ENCODE peak calls at places on chromosomes 5 and 9, in four cellular contexts. J is IMR-90, R is GM12878, C is K562. S is an unnamed sample.

GRCh38 chr9:109781541-109782197 is 1.7 kb downstream of the PALM2AKAP2 start:
- DNase-seq in R (no peak), C (no peak), J (peak; percentile 55), S (no peak)

GRCh38 chr5:153584561-153585359 is 94.3 kb downstream of the GRIA1 start:
- DNase-seq in J (peak; percentile 20), C (no peak), R (no peak), S (no peak)

GRCh38 chr5:143480001-143480400 is 76.5 kb upstream of the NR3C1 start:
- DNase-seq in R (no peak), J (no peak), C (no peak), S (no peak)

GRCh38 chr5:154165886-154166285 is 24.6 kb upstream of the GALNT10 start:
- DNase-seq in R (no peak), C (no peak), J (no peak), S (no peak)

GRCh38 chr5:31096238-31096865 is 97.1 kb upstream of the CDH6 start:
- DNase-seq in C (no peak), R (no peak), J (peak; percentile 91), S (no peak)

GRCh38 chr5:71456362-71456743 is 902 bp downstream of the BDP1 start:
- DNase-seq in R (no peak), J (no peak), C (no peak), S (no peak)

GRCh38 chr9:125544988-125545651 is 161.9 kb downstream of the MAPKAP1 start:
- DNase-seq in J (peak; percentile 89), R (no peak), C (no peak), S (peak; percentile 75)

GRCh38 chr5:132254321-132254977 is 3.0 kb upstream of the PDLIM4 start:
- DNase-seq in J (no peak), C (no peak), R (no peak), S (no peak)

GRCh38 chr5:172284275-172284971 is 859 bp upstream of the UBTD2 start:
- DNase-seq in J (no peak), C (peak; percentile 17), R (no peak), S (peak; percentile 25)

GRCh38 chr9:92948632-92949031 is 1.3 kb downstream of the FGD3 start:
- DNase-seq in C (no peak), R (no peak), J (no peak), S (no peak)

GRCh38 chr5:114391321-114391720 is 29.5 kb downstream of the KCNN2 start:
- DNase-seq in R (no peak), C (no peak), J (peak; percentile 76), S (peak; percentile 45)

GRCh38 chr5:112434650-112435049 is 15.6 kb upstream of the EPB41L4A start:
- DNase-seq in R (no peak), J (no peak), C (no peak), S (no peak)

GRCh38 chr9:12718482-12719026 is 25.4 kb downstream of the TYRP1 start:
- DNase-seq in R (no peak), J (peak; percentile 44), C (no peak), S (peak; percentile 7)

GRCh38 chr5:123449424-123449823 is 26.2 kb upstream of the CEP120 start:
- DNase-seq in J (no peak), R (no peak), C (no peak), S (no peak)

GRCh38 chr5:64670277-64670676 is 20.0 kb upstream of the SHISAL2B start:
- DNase-seq in R (no peak), J (no peak), C (no peak), S (no peak)

GRCh38 chr9:114387678-114388431 is at the start of gene AKNA:
- DNase-seq in R (no peak), J (peak; percentile 79), C (no peak), S (peak; percentile 86)

GRCh38 chr9:111481885-111482636 is 2.1 kb downstream of the ECPAS start:
- DNase-seq in R (no peak), C (no peak), J (peak; percentile 63), S (no peak)

DNA sequence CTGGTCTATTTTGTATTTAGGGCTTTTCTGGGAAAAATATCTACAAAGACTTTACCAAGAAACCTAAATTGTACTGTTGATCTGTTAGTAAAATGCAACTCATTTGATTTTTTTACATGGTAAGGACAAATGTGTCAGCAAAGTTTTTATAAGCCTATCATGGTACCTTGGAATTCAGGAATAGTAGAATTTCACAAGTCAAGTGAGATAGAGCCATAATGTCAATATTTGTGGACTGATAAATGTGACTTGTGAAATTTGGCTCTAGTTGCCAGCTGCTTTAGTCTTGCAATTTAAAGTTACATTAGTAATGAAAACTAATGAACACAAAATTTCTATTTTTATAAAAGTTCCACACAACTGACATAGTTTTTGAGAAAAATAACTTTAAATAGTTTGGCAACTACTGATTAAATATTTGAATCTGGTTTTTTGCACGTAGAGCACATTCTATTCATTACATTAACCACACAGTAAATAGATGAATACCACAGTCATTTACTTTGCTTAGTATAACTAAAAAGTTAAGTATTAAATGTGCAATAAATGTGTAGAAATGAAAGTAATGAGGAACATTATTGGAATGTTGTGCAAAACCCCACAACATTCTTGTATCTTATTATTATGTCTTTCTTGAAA is 41.2 kb upstream of the RIOK2 start:
- DNase-seq in C (no peak), R (no peak), J (peak; percentile 61), S (no peak)
- H2AFZ ChIP-seq in C (no peak overlapping the region), R (no peak overlapping the region), J (no peak overlapping the region), S (no peak overlapping the region)

GRCh38 chr5:125961150-125961549 is 462.1 kb upstream of the GRAMD2B start:
- DNase-seq in J (no peak), C (no peak), R (peak; percentile 20), S (no peak)
- TF ChIP-seq FOS in J (no peak), C (no peak), R (no peak), S (no peak)

DNA sequence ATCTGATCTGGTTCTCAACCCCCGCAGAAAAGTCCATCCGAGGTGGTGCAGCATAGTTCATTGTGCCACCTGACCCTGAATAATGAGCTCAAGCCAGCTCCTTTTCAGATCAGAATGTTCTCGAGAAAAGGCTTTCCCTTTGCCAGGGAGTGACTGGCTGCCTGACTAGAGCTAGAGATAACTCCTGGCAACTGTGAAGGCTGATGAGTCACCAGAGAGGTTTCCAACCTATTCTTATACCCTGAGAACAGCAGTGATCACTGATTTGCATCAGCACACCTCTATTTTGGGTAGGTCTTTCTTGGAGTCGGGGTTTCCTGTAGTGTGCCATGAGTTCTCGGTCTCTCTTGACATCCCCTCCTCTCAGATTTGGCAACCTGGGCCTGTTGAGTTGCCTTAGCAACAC is 127.9 kb downstream of the PIK3R1 start:
- DNase-seq in R (peak; percentile 55), C (peak; percentile 39), J (peak; percentile 81), S (peak; percentile 61)
- H3K27ac ChIP-seq in R (no peak overlapping the region), C (no peak overlapping the region), J (no peak overlapping the region), S (no peak overlapping the region)

DNA sequence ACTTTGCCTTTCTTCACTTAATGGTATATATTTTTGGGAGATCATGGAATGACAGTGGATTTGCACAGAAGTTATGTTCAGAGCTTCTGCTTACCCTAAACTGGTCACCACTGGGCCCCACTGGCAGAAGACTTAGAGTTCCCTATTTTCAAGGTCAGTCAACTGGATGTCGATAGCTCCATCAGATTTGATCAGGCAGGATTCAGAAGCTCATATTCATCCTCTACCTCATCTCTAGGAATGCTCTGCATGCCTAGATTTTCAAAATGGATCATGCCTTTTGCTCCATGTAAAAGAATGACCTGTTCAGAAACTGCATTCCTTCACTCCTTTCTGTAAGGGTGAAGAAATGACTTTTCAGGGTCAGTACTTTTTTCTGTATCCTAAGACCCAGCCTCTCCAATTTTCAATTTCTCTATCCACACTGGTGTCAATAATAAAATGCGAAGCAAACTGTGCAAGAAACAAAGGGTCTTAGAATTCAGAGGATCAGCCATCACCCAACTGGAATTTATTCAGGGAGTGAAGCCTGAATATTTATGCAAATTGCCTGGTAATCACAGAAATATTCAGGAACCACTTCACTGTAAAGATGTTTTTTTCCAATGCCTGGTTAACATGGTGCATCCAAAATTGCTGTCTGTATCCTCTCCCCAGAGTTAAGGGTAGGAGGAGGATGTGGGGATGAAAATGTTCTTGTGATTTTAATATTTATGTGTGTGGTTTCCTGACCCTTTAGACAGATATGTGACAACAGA is 125.4 kb downstream of the DOCK2 start:
- DNase-seq in C (no peak), J (peak; percentile 64), R (no peak), S (no peak)
- H2AFZ ChIP-seq in C (no peak overlapping the region), J (no peak overlapping the region), R (no peak overlapping the region), S (no peak overlapping the region)

GRCh38 chr9:74331607-74332006 is 165.5 kb upstream of the RORB start:
- DNase-seq in R (no peak), C (no peak), J (no peak), S (no peak)
- TF ChIP-seq FOS in R (no peak), C (no peak), J (no peak), S (no peak)

DNA sequence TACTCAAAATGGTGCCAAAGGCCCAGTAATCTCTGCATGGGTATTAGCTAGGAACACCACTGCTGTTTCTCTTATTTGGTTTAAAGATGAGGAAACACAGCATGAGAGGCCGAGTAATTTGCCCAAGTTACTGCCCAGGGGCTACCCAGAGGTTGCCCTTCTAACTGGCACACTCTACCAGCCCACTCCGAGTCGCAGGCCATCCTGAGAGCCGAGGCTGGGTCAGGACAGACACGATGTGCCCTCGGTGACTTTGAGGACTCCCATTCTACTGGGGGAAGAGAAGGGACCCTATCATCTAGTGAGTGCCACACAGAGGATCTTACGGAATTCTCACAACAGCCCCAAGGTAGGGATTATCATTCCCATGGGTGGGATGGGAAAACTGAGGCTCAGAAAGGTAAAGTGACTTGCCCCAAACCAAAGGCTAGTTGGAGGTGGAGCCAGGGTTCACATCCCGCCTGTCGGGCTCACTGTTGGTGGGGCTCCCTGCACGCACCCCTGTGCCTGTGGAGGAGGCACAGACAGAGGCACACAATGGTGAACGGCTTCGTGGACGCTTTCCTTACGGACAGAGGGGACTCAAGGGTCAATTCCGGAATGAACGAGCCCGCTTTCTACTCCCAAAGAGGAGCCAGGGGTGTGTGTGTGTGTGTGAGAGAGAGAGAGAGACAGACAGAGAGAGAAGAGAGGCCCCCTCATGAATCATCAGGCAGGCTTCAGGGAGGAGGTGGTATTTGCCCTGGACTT is 225.0 kb downstream of the MELK start:
- DNase-seq in J (no peak), C (no peak), R (no peak), S (no peak)
- H3K27ac ChIP-seq in J (no peak overlapping the region), C (no peak overlapping the region), R (no peak overlapping the region), S (no peak overlapping the region)

GRCh38 chr5:9035346-9035745 is 510.5 kb downstream of the SEMA5A start:
- DNase-seq in J (no peak), C (no peak), R (no peak), S (no peak)

GRCh38 chr5:9037048-9037447 is 508.8 kb downstream of the SEMA5A start:
- DNase-seq in R (no peak), C (no peak), J (no peak), S (no peak)

GRCh38 chr5:9034671-9035070 is 511.2 kb downstream of the SEMA5A start:
- DNase-seq in J (peak; percentile 90), C (no peak), R (no peak), S (peak; percentile 65)

DNA sequence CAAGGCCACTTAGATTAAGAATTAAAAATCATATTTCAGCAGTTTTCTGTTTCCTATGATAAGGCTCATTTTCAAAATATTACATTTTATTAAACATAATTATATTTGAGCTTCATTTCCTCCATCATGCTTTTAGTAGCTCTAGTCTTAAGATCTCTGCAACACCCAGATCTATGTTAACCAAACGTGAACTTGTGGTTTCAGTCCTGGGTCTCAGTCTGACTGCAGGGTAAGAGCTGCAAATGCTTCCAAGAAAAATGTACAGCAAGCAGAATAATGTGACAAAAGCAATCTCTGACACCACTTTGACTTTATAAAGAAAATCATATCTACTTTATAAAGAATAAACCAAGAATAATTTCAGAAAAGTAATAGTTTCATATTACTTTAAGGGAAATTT is 512.4 kb downstream of the SEMA5A start:
- DNase-seq in J (no peak), R (no peak), C (no peak), S (no peak)
- H2AFZ ChIP-seq in J (no peak overlapping the region), R (no peak overlapping the region), C (no peak overlapping the region), S (no peak overlapping the region)

GRCh38 chr5:14928661-14929060 is 57.1 kb upstream of the ANKH start:
- DNase-seq in C (no peak), R (no peak), J (peak; percentile 63), S (no peak)
- TF ChIP-seq FOS in C (no peak), R (no peak), J (no peak), S (no peak)